ENCODE peak calls at places on chromosomes 6 and 20, in four cellular contexts. O is K562, J is GM12878, C is GM12891. T is an unnamed sample.
A peak's percentile ranks its signal among the peaks of the same experiment; 100 is the strongest.

GRCh38 chr6:3355358-3356055 is 96.8 kb downstream of the PSMG4 start:
- DNase-seq in O (peak; percentile 59), J (no peak), C (no peak), T (no peak)

GRCh38 chr6:129069006-129069405 is 186.1 kb downstream of the LAMA2 start:
- DNase-seq in O (no peak), J (no peak), C (no peak), T (no peak)

GRCh38 chr6:165676435-165677068 is 13.5 kb upstream of the PDE10A start:
- DNase-seq in O (no peak), J (no peak), C (no peak), T (no peak)

GRCh38 chr20:1225729-1226313 is at the start of gene RAD21L1:
- DNase-seq in O (peak; percentile 98), J (no peak), C (peak; percentile 87), T (peak; percentile 20)

GRCh38 chr6:79404677-79405076 is 132.6 kb downstream of the LCA5 start:
- DNase-seq in O (no peak), J (no peak), C (no peak), T (no peak)

GRCh38 chr20:21241400-21241799 is 61.7 kb upstream of the XRN2 start:
- DNase-seq in O (no peak), J (no peak), C (no peak), T (no peak)

GRCh38 chr20:32960849-32961731 is 43.1 kb downstream of the SUN5 start:
- DNase-seq in O (peak; percentile 3), J (no peak), C (no peak), T (no peak)

GRCh38 chr20:4081396-4081795 is 66.0 kb upstream of the RNF24 start:
- DNase-seq in O (no peak), J (no peak), C (no peak), T (no peak)

GRCh38 chr6:55578537-55579363 is at the start of gene HMGCLL1:
- DNase-seq in O (no peak), J (no peak), C (no peak), T (no peak)

GRCh38 chr20:18672826-18673225 is 85.0 kb downstream of the DTD1 start:
- DNase-seq in O (no peak), J (no peak), C (no peak), T (no peak)

GRCh38 chr20:22616551-22616950 is 32.2 kb upstream of the FOXA2 start:
- DNase-seq in O (no peak), J (no peak), C (no peak), T (no peak)

GRCh38 chr6:14601490-14601889 is 483.9 kb downstream of the CD83 start:
- DNase-seq in O (no peak), J (no peak), C (no peak), T (no peak)

GRCh38 chr20:21074605-21075336 is 31.4 kb downstream of the LINC00237 start:
- DNase-seq in O (no peak), J (peak; percentile 50), C (no peak), T (no peak)

GRCh38 chr6:114520976-114521375 is 178.2 kb upstream of the HS3ST5 start:
- DNase-seq in O (no peak), J (no peak), C (no peak), T (no peak)

DNA sequence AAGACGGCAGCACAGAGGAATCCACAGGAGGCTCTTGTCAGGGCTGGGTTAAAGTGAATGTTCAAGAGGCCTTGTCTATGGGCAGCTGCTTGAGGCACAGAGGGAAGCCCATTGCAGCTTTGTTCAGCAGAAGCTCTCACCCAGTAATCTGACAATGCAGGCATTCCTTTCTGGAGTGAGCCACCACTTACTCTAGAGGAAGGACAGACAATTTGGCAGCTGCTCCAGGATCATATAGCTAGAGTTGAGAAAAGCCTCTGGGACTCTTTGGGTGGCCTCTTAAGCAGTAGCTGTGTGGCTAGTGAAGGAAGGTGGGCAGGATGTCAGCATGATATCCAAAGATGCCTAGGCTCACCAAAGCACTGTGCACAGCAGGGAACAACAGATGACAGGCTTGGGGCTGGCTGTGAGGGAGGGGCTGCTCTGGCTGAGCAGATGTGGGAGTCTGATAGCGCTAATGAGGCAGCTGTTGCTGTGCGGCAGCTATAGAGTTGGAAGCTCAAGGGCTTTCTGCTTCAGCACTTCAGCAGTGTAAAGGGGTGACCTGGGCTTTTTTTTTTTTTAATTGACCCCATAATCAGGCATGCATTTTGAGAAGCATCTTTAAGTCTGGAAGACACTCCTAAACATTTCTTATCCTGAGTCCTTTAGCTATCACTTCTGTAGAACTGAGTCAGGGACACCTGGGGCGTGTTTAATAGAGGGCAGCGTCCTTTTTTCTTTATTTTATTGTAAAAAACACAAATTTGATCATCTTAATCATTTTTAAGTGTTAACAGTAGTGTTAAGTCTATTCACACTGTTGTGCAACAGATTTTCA is 27.2 kb downstream of the CMTR1 start:
- DNase-seq in O (peak; percentile 97), J (no peak), C (no peak), T (no peak)
- TF ChIP-seq SPI1 in O (no peak), J (no peak), C (no peak), T (no peak)

GRCh38 chr20:45826381-45827019 is 612 bp downstream of the TNNC2 start:
- DNase-seq in O (peak; percentile 54), J (no peak), C (no peak), T (no peak)
- TF ChIP-seq SPI1 in O (no peak), J (no peak), C (no peak), T (no peak)

DNA sequence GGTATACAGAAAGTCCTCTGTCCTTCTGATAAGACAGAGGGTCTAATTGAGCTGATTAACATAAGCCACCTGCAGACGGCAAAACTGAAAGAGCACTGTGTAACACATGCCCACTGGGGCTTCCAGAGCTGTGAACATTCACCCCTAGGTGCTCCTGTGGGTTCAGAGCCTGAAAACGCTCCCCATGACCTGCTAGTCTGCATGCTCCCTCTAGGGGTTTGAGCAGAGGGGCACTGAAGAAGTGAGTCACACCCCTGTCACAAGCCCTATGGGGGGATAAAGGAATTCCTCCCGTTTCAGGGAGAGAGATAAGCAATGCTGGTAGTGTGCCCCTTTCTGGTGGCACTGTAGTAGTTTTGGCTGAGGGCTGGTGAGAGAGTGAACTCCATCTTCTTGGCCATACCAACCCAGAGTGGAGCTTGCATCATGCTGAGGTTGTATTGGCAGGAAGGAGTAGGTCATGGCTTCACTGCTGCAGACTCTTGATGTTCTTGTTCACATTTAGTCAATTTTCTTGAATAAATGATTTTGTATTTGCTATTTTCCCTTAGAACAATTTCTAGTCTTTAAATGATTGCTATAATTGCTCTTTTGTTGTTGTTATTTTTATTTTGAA is 637.5 kb upstream of the MAN1A1 start:
- DNase-seq in O (no peak), J (no peak), C (no peak), T (no peak)
- TF ChIP-seq SPI1 in O (no peak), J (no peak), C (no peak), T (no peak)

GRCh38 chr6:30883743-30884520 is at the start of gene DDR1:
- DNase-seq in O (peak; percentile 94), J (no peak), C (peak; percentile 77), T (no peak)

GRCh38 chr6:30886897-30887255 is 2.6 kb downstream of the DDR1 start:
- DNase-seq in O (peak; percentile 11), J (no peak), C (no peak), T (no peak)

GRCh38 chr6:30884521-30885480 is 482 bp downstream of the DDR1 start:
- DNase-seq in O (peak; percentile 77), J (no peak), C (peak; percentile 69), T (no peak)

GRCh38 chr6:30885999-30886896 is 1.9 kb downstream of the DDR1 start:
- DNase-seq in O (peak; percentile 84), J (no peak), C (no peak), T (no peak)

GRCh38 chr6:30885481-30885998 is 1.2 kb downstream of the DDR1 start:
- DNase-seq in O (peak; percentile 11), J (no peak), C (no peak), T (no peak)
- TF ChIP-seq SPI1 in O (no peak), J (no peak), C (no peak), T (no peak)

T was measured in HL-60.